ENCODE peak calls at places on chromosomes 11 and 22, in five cellular contexts. E, L, A, X and H are unnamed samples.

GRCh38 chr11:5865826-5866225 is 8.3 kb upstream of the OR52E8 start:
- DNase-seq in E (no peak), L (no peak), A (no peak), X (no peak), H (no peak)

GRCh38 chr11:45798793-45799441 is 6.0 kb upstream of the SLC35C1 start:
- DNase-seq in E (no peak), L (no peak), A (no peak), X (no peak), H (no peak)

GRCh38 chr11:124748481-124749338 is 3.3 kb downstream of the VSIG2 start:
- DNase-seq in E (no peak), L (no peak), A (no peak), X (peak), H (peak)

GRCh38 chr11:67291481-67292381 is 2.6 kb downstream of the ANKRD13D start:
- DNase-seq in E (peak), L (no peak), A (no peak), X (no peak), H (no peak)

GRCh38 chr11:60077216-60077817 is 11.1 kb upstream of the MS4A2 start:
- DNase-seq in E (no peak), L (no peak), A (no peak), X (no peak), H (peak)

GRCh38 chr11:46800177-46800576 is 45.9 kb downstream of the CKAP5 start:
- DNase-seq in E (no peak), L (no peak), A (no peak), X (no peak), H (no peak)

GRCh38 chr22:41620646-41621098 is at the start of gene DESI1:
- DNase-seq in E (no peak), L (no peak), A (no peak), X (peak), H (no peak)

GRCh38 chr22:49230194-49230577 is 597.5 kb downstream of the BRD1 start:
- DNase-seq in E (peak), L (no peak), A (no peak), X (no peak), H (no peak)

GRCh38 chr11:45025716-45026492 is 75.2 kb upstream of the TP53I11 start:
- DNase-seq in E (peak), L (peak), A (no peak), X (no peak), H (peak)

GRCh38 chr11:70671083-70671482 is 272.8 kb downstream of the CTTN start:
- DNase-seq in E (no peak), L (no peak), A (no peak), X (no peak), H (peak)

GRCh38 chr11:75490221-75491181 is 35.2 kb downstream of the GDPD5 start:
- DNase-seq in E (no peak), L (no peak), A (no peak), X (peak), H (no peak)

GRCh38 chr11:72037554-72038311 is 39.0 kb downstream of the IL18BP start:
- DNase-seq in E (peak), L (no peak), A (no peak), X (no peak), H (no peak)

GRCh38 chr11:77090046-77090372 is 12.6 kb upstream of the OMP start:
- DNase-seq in E (no peak), L (no peak), A (no peak), X (no peak), H (no peak)

GRCh38 chr11:38208951-38209350 is 1610.9 kb upstream of the RAG2 start:
- DNase-seq in E (no peak), L (no peak), A (no peak), X (no peak), H (no peak)

GRCh38 chr11:106076421-106076922 is 675 bp downstream of the KBTBD3 start:
- DNase-seq in E (no peak), L (no peak), A (peak), X (no peak), H (no peak)

GRCh38 chr11:117724104-117724503 is 72.9 kb downstream of the DSCAML1 start:
- DNase-seq in E (no peak), L (no peak), A (no peak), X (no peak), H (no peak)

GRCh38 chr11:131816046-131816445 is 445.6 kb downstream of the NTM start:
- DNase-seq in E (no peak), L (no peak), A (no peak), X (no peak), H (no peak)

GRCh38 chr22:45903355-45904149 is 73.4 kb downstream of the WNT7B start:
- DNase-seq in E (no peak), L (no peak), A (no peak), X (peak), H (peak)

GRCh38 chr11:114036156-114036811 is 23.2 kb upstream of the ZBTB16 start:
- DNase-seq in E (peak), L (peak), A (peak), X (peak), H (no peak)

GRCh38 chr11:125407046-125407445 is 89.0 kb downstream of the FEZ1 start:
- DNase-seq in E (no peak), L (no peak), A (peak), X (no peak), H (no peak)

GRCh38 chr22:43126506-43127165 is 16.1 kb downstream of the BIK start:
- DNase-seq in E (no peak), L (no peak), A (no peak), X (peak), H (peak)

GRCh38 chr22:32754413-32755041 is 47.0 kb upstream of the TIMP3 start:
- DNase-seq in E (peak), L (no peak), A (no peak), X (no peak), H (no peak)

GRCh38 chr11:124194696-124195418 is 11.7 kb downstream of the OR10D3 start:
- DNase-seq in E (peak), L (no peak), A (no peak), X (peak), H (peak)

GRCh38 chr11:17014774-17015638 is 792 bp upstream of the PLEKHA7 start:
- DNase-seq in E (no peak), L (no peak), A (peak), X (no peak), H (no peak)

GRCh38 chr11:1879941-1880720 is 11.6 kb downstream of the PRR33 start:
- DNase-seq in E (peak), L (peak), A (no peak), X (no peak), H (peak)